ENCODE peak calls at places on chromosomes 7 and 10, in seven cellular contexts. M is NCI-H1092 treated with DMSO at 0.1 percent for 48 hours; B is ovary; N is COR-L47; Y is T1000; G is activated CD4-positive, alpha-beta memory T cell treated with anti-CD3 and anti-CD28 coated beads, Interleukin-2, amount 10 ng/mL, durations not matched to agents 7 days and 5 days; D is neural progenitor cell. U is an unnamed sample.

GRCh38 chr7:32937344-32938174 is 19.7 kb upstream of the FKBP9 start:
- DNase-seq in M (peak), B (peak), N (peak), Y (no peak), G (no peak), D (no peak), U (peak)

GRCh38 chr10:70331486-70332268 is 47.9 kb upstream of the NPFFR1 start:
- DNase-seq in M (peak), B (no peak), N (peak), Y (peak), G (no peak), D (no peak), U (peak)

GRCh38 chr7:107609861-107610260 is 29.8 kb downstream of the BCAP29 start:
- DNase-seq in M (peak), B (no peak), N (no peak), Y (no peak), G (no peak), D (no peak), U (no peak)

GRCh38 chr10:1615186-1615954 is 122.0 kb downstream of the ADARB2 start:
- DNase-seq in M (no peak), B (no peak), N (no peak), Y (no peak), G (no peak), D (no peak), U (no peak)

GRCh38 chr7:55074008-55074499 is 55.2 kb downstream of the EGFR start:
- DNase-seq in M (no peak), B (no peak), N (peak), Y (peak), G (peak), D (no peak), U (peak)

GRCh38 chr10:85682621-85683020 is 684.0 kb downstream of the GRID1 start:
- DNase-seq in M (no peak), B (no peak), N (no peak), Y (no peak), G (no peak), D (no peak), U (no peak)

GRCh38 chr7:46391215-46391614 is 470.1 kb upstream of the IGFBP3 start:
- DNase-seq in M (no peak), B (no peak), N (no peak), Y (no peak), G (no peak), D (no peak), U (no peak)

GRCh38 chr7:144428431-144428830 is 24.9 kb upstream of the NOBOX start:
- DNase-seq in M (no peak), B (no peak), N (no peak), Y (no peak), G (no peak), D (no peak), U (no peak)

GRCh38 chr7:3069767-3070449 is 26.2 kb upstream of the CARD11 start:
- DNase-seq in M (no peak), B (no peak), N (no peak), Y (no peak), G (no peak), D (no peak), U (no peak)

GRCh38 chr7:148567524-148567923 is 23.0 kb upstream of the C7orf33 start:
- DNase-seq in M (no peak), B (no peak), N (peak), Y (no peak), G (no peak), D (peak), U (no peak)

GRCh38 chr10:103040424-103040823 is 122.3 kb downstream of the CNNM2 start:
- DNase-seq in M (no peak), B (no peak), N (no peak), Y (no peak), G (no peak), D (no peak), U (no peak)

GRCh38 chr7:2044311-2044882 is 188.3 kb downstream of the MAD1L1 start:
- DNase-seq in M (no peak), B (peak), N (no peak), Y (no peak), G (no peak), D (no peak), U (no peak)

GRCh38 chr7:132073920-132074589 is 502.2 kb downstream of the PLXNA4 start:
- DNase-seq in M (no peak), B (no peak), N (no peak), Y (no peak), G (no peak), D (no peak), U (no peak)

GRCh38 chr10:69417542-69417941 is 824 bp upstream of the TACR2 start:
- DNase-seq in M (no peak), B (no peak), N (no peak), Y (no peak), G (no peak), D (no peak), U (no peak)